ENCODE peak calls at places on chromosomes 7 and 10, in eight cellular contexts. J is neural crest cell, S is endothelial cell, B is astrocyte, U is nephron progenitor cell, D is hepatocyte, X is mammary epithelial cell, I is GM10248. T is an unnamed sample.

GRCh38 chr10:88982360-88982759 is 8.2 kb upstream of the FAS start:
- DNase-seq in X (no peak), J (no peak), B (no peak), D (no peak), S (no peak), U (no peak), I (no peak), T (no peak)

GRCh38 chr7:36264123-36264916 is 111.3 kb downstream of the EEPD1 start:
- DNase-seq in J (no peak), D (no peak), I (no peak), X (no peak), B (no peak), S (no peak), U (no peak), T (no peak)

GRCh38 chr10:6151087-6151977 is 51.4 kb upstream of the PFKFB3 start:
- DNase-seq in J (peak; percentile 39), S (peak; percentile 73), U (peak; percentile 56), D (peak; percentile 74), I (peak; percentile 78), B (peak; percentile 42), X (no peak), T (no peak)

GRCh38 chr7:158327012-158327411 is 260.6 kb downstream of the PTPRN2 start:
- DNase-seq in D (no peak), U (no peak), J (no peak), B (no peak), X (no peak), S (no peak), I (no peak), T (no peak)

GRCh38 chr7:157757211-157757610 is 420.4 kb downstream of the DNAJB6 start:
- DNase-seq in U (no peak), X (no peak), J (no peak), D (no peak), I (no peak), B (no peak), S (no peak), T (no peak)

GRCh38 chr10:133095586-133095985 is 7.9 kb downstream of the ADGRA1 start:
- DNase-seq in S (no peak), D (no peak), J (no peak), X (no peak), B (no peak), U (no peak), I (no peak), T (no peak)

GRCh38 chr7:21142081-21142480 is 285.8 kb upstream of the SP4 start:
- DNase-seq in S (no peak), U (no peak), B (no peak), I (no peak), J (no peak), D (no peak), X (no peak), T (no peak)

GRCh38 chr7:7201583-7202374 is 19.4 kb downstream of the C1GALT1 start:
- DNase-seq in U (peak; percentile 16), B (no peak), X (peak; percentile 79), J (no peak), I (peak; percentile 63), S (peak; percentile 29), D (peak; percentile 34), T (no peak)

GRCh38 chr7:74044366-74045350 is 16.7 kb downstream of the ELN start:
- DNase-seq in X (no peak), U (no peak), D (no peak), S (no peak), B (no peak), J (no peak), I (no peak), T (no peak)

GRCh38 chr10:114103286-114103685 is 59.6 kb downstream of the ADRB1 start:
- DNase-seq in D (peak; percentile 69), J (no peak), U (no peak), S (no peak), B (peak; percentile 36), X (peak; percentile 46), I (peak; percentile 70), T (peak; percentile 31)

GRCh38 chr7:55200441-55200840 is 164.7 kb upstream of the LANCL2 start:
- DNase-seq in S (no peak), B (no peak), X (no peak), U (no peak), D (no peak), I (no peak), J (no peak), T (no peak)

GRCh38 chr7:70415179-70415972 is 716.6 kb upstream of the GALNT17 start:
- DNase-seq in X (no peak), U (no peak), I (peak; percentile 39), D (no peak), J (no peak), S (no peak), B (no peak), T (no peak)

GRCh38 chr10:108639010-108639409 is 1284.3 kb downstream of the XPNPEP1 start:
- DNase-seq in S (no peak), B (no peak), X (no peak), I (no peak), J (no peak), U (no peak), D (no peak), T (no peak)

GRCh38 chr10:132458595-132459251 is 61.7 kb downstream of the PWWP2B start:
- DNase-seq in D (peak; percentile 78), S (peak; percentile 80), I (peak; percentile 84), B (no peak), X (no peak), J (peak; percentile 84), U (peak; percentile 86), T (no peak)

GRCh38 chr10:31458974-31459373 is 140.0 kb downstream of the ZEB1 start:
- DNase-seq in I (no peak), J (no peak), B (no peak), X (no peak), D (no peak), U (no peak), S (no peak), T (no peak)

GRCh38 chr7:37489703-37490102 is 41.0 kb upstream of the ELMO1 start:
- DNase-seq in J (no peak), B (no peak), D (no peak), I (no peak), S (no peak), X (no peak), U (no peak), T (no peak)

GRCh38 chr7:151978616-151979015 is 22.4 kb downstream of the GALNTL5 start:
- DNase-seq in X (no peak), U (no peak), I (no peak), B (no peak), J (no peak), S (no peak), D (no peak), T (no peak)

GRCh38 chr7:44489955-44490350 is 505 bp downstream of the NUDCD3 start:
- DNase-seq in S (no peak), J (peak; percentile 2), U (no peak), I (no peak), X (no peak), D (peak; percentile 36), B (peak; percentile 18), T (no peak)

GRCh38 chr10:30775779-30776591 is 146.4 kb upstream of the LYZL2 start:
- DNase-seq in I (no peak), D (no peak), J (no peak), U (no peak), S (no peak), X (peak; percentile 21), B (peak; percentile 82), T (no peak)

GRCh38 chr7:64873517-64873916 is 29.6 kb upstream of the ZNF273 start:
- DNase-seq in D (peak; percentile 1), X (no peak), I (no peak), S (no peak), B (no peak), J (no peak), U (no peak), T (no peak)

GRCh38 chr7:25820432-25821040 is 331.5 kb upstream of the NFE2L3 start:
- DNase-seq in U (no peak), J (no peak), B (no peak), S (peak; percentile 26), I (peak; percentile 16), X (no peak), D (peak; percentile 23), T (no peak)
- TF ChIP-seq CTCF in U (peak; percentile 45), J (peak; percentile 65), B (peak; percentile 45), S (peak; percentile 78), I (peak; percentile 14), X (peak; percentile 79), D (peak; percentile 42), T (peak; percentile 17)

GRCh38 chr10:117419921-117420320 is 44.7 kb upstream of the PDZD8 start:
- DNase-seq in S (no peak), U (no peak), B (no peak), D (no peak), J (no peak), X (peak; percentile 31), I (no peak), T (no peak)
- TF ChIP-seq CTCF in S (no peak), U (no peak), B (no peak), D (no peak), J (no peak), X (no peak), I (no peak), T (no peak)

DNA sequence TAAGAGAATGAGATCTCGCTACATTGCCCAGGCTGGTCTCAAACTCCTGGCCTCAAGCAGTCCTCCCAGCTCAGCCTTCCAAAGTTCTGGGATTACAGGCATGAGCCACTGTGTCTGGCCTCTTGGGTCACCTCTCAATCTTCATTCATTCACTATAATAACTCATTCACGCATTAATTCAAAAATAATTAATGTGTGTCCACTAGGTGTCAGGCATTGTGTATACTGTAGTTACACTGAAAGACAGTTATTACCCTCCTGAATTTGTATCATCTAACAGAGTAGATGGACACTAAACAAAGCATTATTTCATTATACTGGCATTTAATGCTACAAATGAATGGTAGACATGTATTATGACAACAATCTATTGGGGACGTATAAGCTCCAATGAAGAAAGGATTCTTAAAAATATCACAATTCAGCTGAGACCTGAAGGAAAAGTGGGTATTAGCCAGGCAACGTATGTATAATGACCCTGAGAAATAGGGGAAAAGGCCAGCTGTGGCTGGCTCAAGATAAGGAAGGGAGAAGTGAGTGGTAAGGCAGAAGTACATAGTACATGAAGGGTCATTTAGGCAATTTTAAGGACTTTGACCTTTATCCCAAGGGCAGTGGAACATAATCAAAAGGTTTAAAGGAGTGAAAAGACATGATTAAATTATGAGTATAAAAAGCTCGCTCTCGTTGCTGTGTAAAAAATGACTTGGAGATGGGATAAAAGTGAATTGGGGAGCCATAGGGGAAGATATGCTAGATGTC is 150.7 kb downstream of the BTAF1 start:
- DNase-seq in S (no peak), J (no peak), X (no peak), B (no peak), D (no peak), I (no peak), U (no peak), T (no peak)
- TF ChIP-seq CTCF in S (no peak), J (peak; percentile 31), X (peak; percentile 19), B (peak; percentile 10), D (no peak), I (peak; percentile 11), U (no peak), T (no peak)

DNA sequence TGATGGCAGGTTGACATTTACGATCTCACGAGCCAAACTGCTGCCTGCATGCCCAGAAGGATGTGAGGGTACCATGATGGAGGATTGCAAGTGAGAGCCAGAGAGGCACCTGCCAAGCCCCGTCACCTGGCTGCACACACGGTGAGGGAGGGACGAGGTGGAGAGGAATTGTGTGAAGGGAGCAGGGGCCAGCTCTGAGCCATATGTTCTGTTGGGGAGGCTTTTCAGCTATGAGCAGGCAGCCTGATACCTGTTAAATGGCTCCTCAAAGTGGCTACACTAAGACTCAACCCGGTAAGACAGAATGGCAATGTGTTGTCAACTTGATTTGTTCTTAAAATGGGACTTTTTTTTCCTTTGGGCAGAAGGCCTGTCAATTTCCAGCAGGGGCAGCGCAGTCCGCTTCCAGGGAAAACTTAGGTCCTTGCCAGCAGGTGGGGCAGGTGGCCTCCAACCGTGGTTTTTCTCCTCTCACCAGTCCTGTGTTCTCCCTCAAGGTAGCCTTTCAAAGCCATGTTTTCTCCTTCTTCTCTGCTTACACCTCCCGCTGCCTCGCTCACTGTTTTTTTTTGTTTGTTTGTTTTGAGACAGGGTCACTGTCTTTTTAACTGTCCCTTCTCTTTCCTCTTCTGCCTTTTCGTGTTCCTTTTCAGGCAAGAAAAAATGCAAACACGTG is 57.7 kb upstream of the ZNRF2 start:
- DNase-seq in J (peak; percentile 5), S (peak; percentile 47), B (no peak), X (peak; percentile 59), U (peak; percentile 33), I (no peak), D (peak; percentile 70), T (no peak)
- TF ChIP-seq CTCF in J (peak; percentile 58), S (peak; percentile 11), B (no peak), X (peak; percentile 67), U (peak; percentile 38), I (no peak), D (peak; percentile 49), T (no peak)

T was measured in AG09319.